ENCODE peak calls at places on chromosomes 7 and 10, in six cellular contexts. J, Q, X, L, S and K are unnamed samples.

GRCh38 chr10:98855403-98856189 is 380.1 kb downstream of the HPSE2 start:
- DNase-seq in J (no peak), Q (no peak), X (no peak), L (no peak), S (no peak), K (no peak)

GRCh38 chr7:1861799-1862458 is 191.9 kb downstream of the ELFN1 start:
- DNase-seq in J (peak), Q (no peak), X (no peak), L (no peak), S (no peak), K (no peak)

GRCh38 chr10:46305986-46306385 is 19.2 kb downstream of the ANTXRL start:
- DNase-seq in J (no peak), Q (no peak), X (no peak), L (no peak), S (no peak), K (no peak)

GRCh38 chr7:126605056-126605455 is 647.7 kb downstream of the GRM8 start:
- DNase-seq in J (no peak), Q (no peak), X (no peak), L (no peak), S (no peak), K (no peak)

GRCh38 chr7:30929686-30930085 is 18.0 kb downstream of the AQP1 start:
- DNase-seq in J (no peak), Q (no peak), X (no peak), L (no peak), S (no peak), K (no peak)

GRCh38 chr7:79461660-79462059 is 8.2 kb upstream of the MAGI2 start:
- DNase-seq in J (no peak), Q (no peak), X (peak), L (no peak), S (no peak), K (no peak)

GRCh38 chr7:99806839-99807478 is 20.9 kb upstream of the CYP3A43 start:
- DNase-seq in J (no peak), Q (no peak), X (no peak), L (no peak), S (no peak), K (no peak)

GRCh38 chr10:5840314-5841307 is 27.4 kb upstream of the GDI2 start:
- DNase-seq in J (no peak), Q (no peak), X (no peak), L (peak), S (no peak), K (no peak)

GRCh38 chr7:152435384-152436278 is at the start of gene KMT2C:
- DNase-seq in J (peak), Q (no peak), X (peak), L (peak), S (peak), K (no peak)

GRCh38 chr7:149838992-149839408 is 825 bp downstream of the ZNF862 start:
- DNase-seq in J (no peak), Q (no peak), X (no peak), L (no peak), S (no peak), K (no peak)

GRCh38 chr7:128318696-128319095 is 25.0 kb downstream of the RBM28 start:
- DNase-seq in J (no peak), Q (no peak), X (no peak), L (no peak), S (no peak), K (no peak)

GRCh38 chr7:116570306-116570705 is 45.5 kb downstream of the CAV1 start:
- DNase-seq in J (no peak), Q (no peak), X (no peak), L (no peak), S (no peak), K (no peak)

GRCh38 chr10:6313107-6313895 is 110.6 kb downstream of the PFKFB3 start:
- DNase-seq in J (no peak), Q (no peak), X (no peak), L (no peak), S (no peak), K (no peak)

GRCh38 chr7:28298870-28299484 is 113.3 kb upstream of the CREB5 start:
- DNase-seq in J (no peak), Q (no peak), X (peak), L (no peak), S (no peak), K (peak)

GRCh38 chr7:100801833-100802568 is 25.3 kb downstream of the EPHB4 start:
- DNase-seq in J (peak), Q (peak), X (peak), L (no peak), S (no peak), K (peak)

DNA sequence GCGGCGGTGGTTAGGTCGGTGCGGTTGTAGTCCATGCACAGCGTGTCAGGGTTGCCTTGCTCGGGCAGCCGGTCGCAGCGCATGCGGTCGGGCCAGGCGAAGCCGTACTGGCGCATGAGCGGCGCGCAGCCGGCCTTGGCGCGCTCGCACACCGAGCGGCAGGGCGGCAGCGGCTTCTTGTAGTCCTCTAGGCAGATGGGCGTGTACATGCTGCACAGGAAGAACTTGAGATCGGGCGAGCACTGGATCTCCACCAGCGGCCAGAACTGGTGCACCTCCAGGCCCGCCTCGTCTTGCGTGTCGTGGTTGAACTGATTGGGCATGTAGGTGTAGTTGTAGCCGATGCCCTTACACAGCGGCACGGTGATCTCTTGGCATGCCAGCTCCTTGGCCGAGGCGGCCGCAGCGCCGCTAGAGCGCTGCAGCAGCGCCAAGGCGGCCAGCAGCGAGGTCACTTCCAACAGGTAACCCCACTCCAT is 1.1 kb downstream of the FZD8 start:
- DNase-seq in J (peak), Q (peak), X (peak), L (peak), S (no peak), K (no peak)
- TF ChIP-seq CTCF in J (no peak), Q (no peak), X (no peak), L (no peak), S (no peak), K (peak)

GRCh38 chr7:34342403-34342802 is 315.6 kb upstream of the NPSR1 start:
- DNase-seq in J (no peak), Q (no peak), X (no peak), L (no peak), S (no peak), K (no peak)

GRCh38 chr7:34337163-34337562 is 320.9 kb upstream of the NPSR1 start:
- DNase-seq in J (no peak), Q (no peak), X (no peak), L (no peak), S (no peak), K (no peak)

GRCh38 chr7:34339061-34339526 is 318.9 kb upstream of the NPSR1 start:
- DNase-seq in J (no peak), Q (no peak), X (no peak), L (no peak), S (no peak), K (no peak)

GRCh38 chr7:34343667-34344066 is 314.4 kb upstream of the NPSR1 start:
- DNase-seq in J (no peak), Q (no peak), X (no peak), L (no peak), S (no peak), K (no peak)

DNA sequence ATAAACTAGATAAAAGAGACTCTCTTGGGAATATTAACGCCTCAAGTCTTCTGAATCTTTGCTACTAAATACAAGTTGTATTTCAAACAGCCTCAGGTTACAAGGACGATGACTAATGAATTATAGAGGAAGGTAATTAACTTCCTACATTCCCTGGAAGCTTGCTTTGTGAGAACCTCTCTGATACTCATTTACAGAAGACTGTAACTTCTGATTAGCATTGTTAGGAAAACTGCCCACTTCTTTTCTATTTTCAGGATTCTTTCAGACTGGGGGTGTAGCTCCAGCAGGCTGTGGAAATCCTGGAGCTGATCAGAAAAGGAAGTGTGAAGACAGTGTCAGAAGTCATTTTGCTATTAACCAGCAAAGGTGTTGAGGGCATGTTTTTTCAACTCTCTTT is 316.7 kb upstream of the NPSR1 start:
- DNase-seq in J (no peak), Q (no peak), X (no peak), L (no peak), S (no peak), K (peak)
- H3K4me3 ChIP-seq in J (no peak), Q (no peak), X (no peak), L (no peak), S (no peak), K (no peak)

DNA sequence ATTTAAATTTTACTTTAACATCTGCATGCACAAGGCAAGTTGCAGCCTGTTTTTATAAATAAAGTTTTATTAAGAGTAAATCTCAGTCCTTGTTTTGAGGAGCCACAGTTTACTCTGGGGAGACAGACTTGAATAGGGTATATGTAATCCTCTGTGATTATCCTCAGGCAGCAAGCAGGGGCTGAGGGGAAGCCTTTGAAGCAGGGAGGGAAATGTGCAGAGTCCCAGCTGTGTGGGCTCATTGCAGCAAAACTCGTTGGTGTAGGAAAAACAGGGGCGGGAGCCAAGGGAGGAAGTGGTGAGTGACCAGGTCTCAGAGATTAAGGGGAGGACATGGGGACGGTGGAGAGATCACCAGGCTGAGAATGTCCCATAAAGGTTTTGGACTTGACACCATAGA is 34.3 kb upstream of the SMC3 start:
- DNase-seq in J (no peak), Q (no peak), X (no peak), L (no peak), S (no peak), K (no peak)
- TF ChIP-seq CTCF in J (no peak), Q (no peak), X (no peak), L (no peak), S (no peak), K (no peak)

GRCh38 chr10:129784891-129785290 is 179.2 kb downstream of the EBF3 start:
- DNase-seq in J (no peak), Q (no peak), X (no peak), L (no peak), S (no peak), K (no peak)

GRCh38 chr10:129780901-129781795 is 182.9 kb downstream of the EBF3 start:
- DNase-seq in J (no peak), Q (no peak), X (no peak), L (no peak), S (no peak), K (no peak)

GRCh38 chr10:129786216-129786615 is 177.9 kb downstream of the EBF3 start:
- DNase-seq in J (no peak), Q (no peak), X (no peak), L (no peak), S (no peak), K (no peak)

GRCh38 chr10:129785536-129785981 is 178.5 kb downstream of the EBF3 start:
- DNase-seq in J (no peak), Q (no peak), X (no peak), L (no peak), S (no peak), K (no peak)

DNA sequence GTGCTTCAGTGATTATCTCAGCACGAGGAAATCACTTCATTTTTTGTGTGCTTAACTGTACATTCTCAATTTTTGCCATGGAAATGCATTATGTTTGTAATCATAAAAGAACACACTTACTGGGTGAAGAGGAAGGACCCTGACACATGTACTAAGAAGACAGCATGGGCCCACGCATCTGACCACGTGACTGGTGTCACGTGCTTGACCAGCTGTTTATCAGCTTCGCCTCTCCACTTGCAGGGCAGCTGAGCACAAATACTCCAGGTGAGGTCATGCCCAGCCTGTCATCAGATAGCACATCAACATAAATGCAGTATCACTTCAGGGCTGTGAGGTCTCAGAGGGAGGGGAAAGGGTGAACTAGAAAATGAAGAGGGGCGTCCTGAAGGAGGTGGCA is 179.8 kb downstream of the EBF3 start:
- DNase-seq in J (no peak), Q (no peak), X (no peak), L (no peak), S (no peak), K (no peak)
- H3K4me3 ChIP-seq in J (no peak), Q (no peak), X (no peak), L (no peak), S (no peak), K (no peak)

DNA sequence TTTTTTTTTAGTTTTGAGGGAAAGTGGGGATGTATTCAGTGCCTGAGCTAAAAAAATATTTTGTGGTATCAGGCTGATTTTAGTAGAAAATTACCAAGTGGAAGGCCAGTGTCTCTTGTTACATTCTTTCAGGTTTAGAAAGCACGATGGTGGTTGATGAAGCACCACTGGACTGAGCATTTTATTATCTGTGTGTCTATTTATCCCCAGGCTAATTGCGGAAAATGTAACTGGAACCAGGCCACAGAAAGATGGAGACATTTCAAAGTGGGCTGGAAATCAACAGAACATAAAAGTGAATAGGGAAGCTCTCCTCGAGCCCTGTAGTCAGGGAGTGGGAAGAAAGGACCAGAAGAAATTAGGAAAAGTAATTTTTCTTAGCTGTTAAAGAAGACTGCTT is 261.0 kb downstream of the STK31 start:
- DNase-seq in J (no peak), Q (peak), X (no peak), L (no peak), S (no peak), K (no peak)
- TF ChIP-seq CTCF in J (no peak), Q (no peak), X (no peak), L (no peak), S (no peak), K (no peak)

DNA sequence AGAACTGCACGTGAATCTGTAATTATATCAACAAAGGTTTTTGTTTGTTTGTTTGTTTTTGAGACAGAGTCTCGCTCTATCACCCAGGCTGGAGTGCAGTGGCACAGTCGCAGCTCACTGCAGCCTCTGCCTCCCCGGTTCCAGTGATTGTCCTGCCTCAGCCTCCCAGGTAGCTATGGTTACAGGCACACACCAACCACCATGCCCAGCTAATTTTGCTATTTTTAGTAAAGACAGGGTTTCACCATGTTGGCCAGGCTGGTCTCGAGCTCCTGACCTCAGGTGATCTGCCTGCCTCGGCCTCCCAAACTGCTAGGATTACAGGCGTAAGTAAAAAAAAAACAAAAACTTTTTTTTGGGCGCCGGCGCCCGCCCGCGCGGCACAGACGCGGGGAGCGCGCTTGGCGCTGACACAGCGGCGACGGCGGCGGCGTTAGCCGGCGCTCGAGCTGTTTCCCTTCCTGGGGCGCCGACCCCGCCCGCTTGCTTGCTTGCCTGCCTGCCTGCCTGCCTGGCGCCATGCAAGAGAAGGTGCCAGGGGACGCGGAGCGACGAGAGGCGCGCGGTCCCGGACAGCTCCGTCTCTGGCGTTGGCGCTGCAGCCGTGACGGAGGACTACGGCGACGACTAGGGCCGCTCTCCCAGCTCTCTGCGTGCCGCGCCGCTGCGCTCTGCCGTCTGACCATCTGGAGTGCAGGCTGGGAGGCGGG is 171.4 kb upstream of the NUPR2 start:
- DNase-seq in J (peak), Q (no peak), X (no peak), L (peak), S (no peak), K (no peak)
- H3K4me3 ChIP-seq in J (no peak), Q (no peak), X (no peak), L (peak), S (no peak), K (no peak)

GRCh38 chr10:35911954-35912353 is 269.9 kb upstream of the FZD8 start:
- DNase-seq in J (no peak), Q (no peak), X (no peak), L (no peak), S (no peak), K (no peak)

GRCh38 chr10:35912615-35913170 is 270.6 kb upstream of the FZD8 start:
- DNase-seq in J (no peak), Q (peak), X (no peak), L (no peak), S (no peak), K (no peak)

GRCh38 chr10:35921866-35922265 is 279.8 kb upstream of the FZD8 start:
- DNase-seq in J (no peak), Q (no peak), X (no peak), L (no peak), S (no peak), K (no peak)

GRCh38 chr10:35913628-35914027 is 271.5 kb upstream of the FZD8 start:
- DNase-seq in J (no peak), Q (no peak), X (no peak), L (no peak), S (no peak), K (no peak)

GRCh38 chr10:35916791-35917190 is 274.7 kb upstream of the FZD8 start:
- DNase-seq in J (no peak), Q (no peak), X (no peak), L (no peak), S (no peak), K (no peak)
- TF ChIP-seq CTCF in J (no peak), Q (peak), X (peak), L (no peak), S (no peak), K (no peak)

GRCh38 chr10:8614054-8614565 is 559.6 kb downstream of the GATA3 start:
- DNase-seq in J (no peak), Q (no peak), X (no peak), L (no peak), S (no peak), K (no peak)
- H3K4me3 ChIP-seq in J (no peak), Q (no peak), X (no peak), L (no peak), S (no peak), K (no peak)

DNA sequence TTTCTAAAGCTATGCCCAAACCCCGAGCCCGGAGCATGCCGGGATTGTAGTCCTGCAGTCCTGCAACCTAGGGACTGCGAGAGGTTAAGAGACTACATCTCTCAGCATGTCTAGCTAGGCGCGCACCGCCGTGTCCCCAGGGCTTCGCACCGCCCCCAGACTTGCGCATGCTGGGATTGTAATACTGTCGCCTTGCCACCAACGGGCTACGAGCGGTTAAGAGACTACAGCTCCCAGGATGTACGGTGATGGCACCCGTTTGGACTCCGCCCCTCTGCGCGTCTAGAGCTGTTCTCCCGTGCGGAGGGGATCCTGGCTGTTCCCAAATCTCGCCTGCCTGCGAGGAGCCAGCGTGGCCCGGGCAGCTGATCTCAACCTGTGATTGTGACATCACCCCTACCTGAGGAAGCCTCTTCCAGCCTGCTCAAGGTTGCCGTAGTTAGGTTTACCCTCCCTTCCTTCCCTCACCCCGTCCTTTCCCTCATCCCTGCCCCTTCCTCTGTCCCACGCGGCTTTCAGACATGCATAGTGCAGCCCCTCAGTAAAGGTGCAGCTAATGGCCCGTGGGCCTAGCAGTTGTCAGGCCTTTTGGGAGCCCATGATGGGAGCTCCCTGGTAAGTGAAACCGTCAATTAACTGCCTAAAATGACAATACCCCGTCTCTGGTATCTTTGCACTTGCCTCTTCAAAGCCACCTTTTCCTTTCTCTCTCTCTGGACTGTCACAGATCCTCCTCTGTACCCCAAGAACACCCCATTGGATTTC is 6.3 kb upstream of the ZNF736 start:
- DNase-seq in J (peak), Q (peak), X (peak), L (peak), S (peak), K (peak)
- TF ChIP-seq CTCF in J (peak), Q (no peak), X (no peak), L (no peak), S (no peak), K (no peak)

DNA sequence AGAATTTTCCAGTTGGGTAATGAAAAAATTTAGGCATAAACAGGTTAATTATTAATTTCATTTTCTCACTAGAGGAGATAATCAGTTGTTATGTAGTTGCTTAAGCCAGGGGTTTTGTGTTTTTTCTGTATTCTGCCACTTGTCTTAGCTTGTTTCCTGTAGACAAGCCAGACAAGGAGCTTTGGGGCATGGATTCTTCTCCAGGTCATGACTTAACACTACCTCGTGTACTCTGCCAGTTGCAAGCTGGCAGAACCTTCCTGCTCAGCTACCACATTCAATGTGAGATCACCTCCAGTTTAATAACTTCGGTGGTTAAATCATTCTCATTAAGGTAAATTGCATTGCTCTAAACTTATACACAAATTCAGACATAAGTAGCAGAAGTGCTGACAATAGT is 1.8 kb downstream of the CCM2 start:
- DNase-seq in J (no peak), Q (no peak), X (no peak), L (no peak), S (no peak), K (no peak)
- H3K4me3 ChIP-seq in J (no peak), Q (no peak), X (no peak), L (peak), S (no peak), K (no peak)